ENCODE peak calls at places on chromosomes 13 and 19, in five cellular contexts. P, L, M, X and V are unnamed samples.

GRCh38 chr19:4695224-4695731 is 25.1 kb upstream of the MYDGF start:
- DNase-seq in P (no peak), L (no peak), M (no peak), X (peak), V (no peak)

GRCh38 chr13:95002126-95002525 is 289.8 kb upstream of the SOX21 start:
- DNase-seq in P (no peak), L (no peak), M (no peak), X (no peak), V (no peak)

GRCh38 chr19:40623403-40624239 is 22.5 kb downstream of the LTBP4 start:
- DNase-seq in P (no peak), L (peak), M (peak), X (no peak), V (no peak)

GRCh38 chr13:99064624-99065249 is 86.9 kb upstream of the DOCK9 start:
- DNase-seq in P (no peak), L (peak), M (no peak), X (no peak), V (no peak)

GRCh38 chr19:5826531-5827341 is 12.8 kb downstream of the FUT6 start:
- DNase-seq in P (peak), L (peak), M (peak), X (peak), V (no peak)

GRCh38 chr13:101218484-101218883 is 197.8 kb downstream of the NALCN start:
- DNase-seq in P (no peak), L (no peak), M (no peak), X (no peak), V (no peak)

GRCh38 chr13:114130708-114131580 is 1.5 kb downstream of the RASA3 start:
- DNase-seq in P (no peak), L (peak), M (peak), X (no peak), V (no peak)

GRCh38 chr19:51282335-51282734 is 29.1 kb upstream of the IGLON5 start:
- DNase-seq in P (no peak), L (no peak), M (no peak), X (no peak), V (no peak)

GRCh38 chr19:17515408-17516149 is 4.1 kb downstream of the PGLS start:
- DNase-seq in P (no peak), L (no peak), M (no peak), X (no peak), V (no peak)

GRCh38 chr13:38687246-38688229 is 661 bp downstream of the FREM2 start:
- DNase-seq in P (no peak), L (peak), M (peak), X (no peak), V (no peak)

GRCh38 chr19:46732966-46733692 is 12.7 kb upstream of the FKRP start:
- DNase-seq in P (no peak), L (no peak), M (no peak), X (no peak), V (no peak)

GRCh38 chr13:98481511-98481951 is 95.4 kb downstream of the STK24 start:
- DNase-seq in P (no peak), L (no peak), M (no peak), X (no peak), V (no peak)

GRCh38 chr19:1266818-1267440 is 2.2 kb upstream of the CIRBP start:
- DNase-seq in P (peak), L (peak), M (no peak), X (no peak), V (no peak)

GRCh38 chr13:20141238-20142018 is 19.4 kb downstream of the GJA3 start:
- DNase-seq in P (no peak), L (peak), M (no peak), X (no peak), V (no peak)

GRCh38 chr19:29519931-29520330 is 5.9 kb upstream of the VSTM2B start:
- DNase-seq in P (no peak), L (no peak), M (no peak), X (no peak), V (no peak)

GRCh38 chr19:3801412-3802096 is 15.4 kb upstream of the MATK start:
- DNase-seq in P (peak), L (peak), M (peak), X (peak), V (no peak)

GRCh38 chr19:29662604-29663404 is 2.5 kb upstream of the PLEKHF1 start:
- DNase-seq in P (peak), L (peak), M (peak), X (peak), V (no peak)

GRCh38 chr13:110415669-110416068 is 108.6 kb downstream of the COL4A2 start:
- DNase-seq in P (no peak), L (no peak), M (peak), X (peak), V (no peak)

GRCh38 chr13:33228645-33229445 is 56.7 kb downstream of the STARD13 start:
- DNase-seq in P (no peak), L (peak), M (peak), X (no peak), V (no peak)

GRCh38 chr19:53537126-53537522 is 821 bp upstream of the ZNF331 start:
- DNase-seq in P (no peak), L (no peak), M (no peak), X (no peak), V (no peak)